ENCODE peak calls at places on chromosome 1, in five cellular contexts. Q is GM23338; E is NCI-H1417; M is midbrain; G is stimulated activated CD8-positive, alpha-beta memory T cell treated with anti-CD3 and anti-CD28 coated beads, Interleukin-4, amount 100 ng/mL, for 1 hour. U is an unnamed sample.

GRCh38 chr1:62384276-62385005 is 52.4 kb upstream of the USP1 start:
- DNase-seq in Q (no peak), E (peak; percentile 18), M (no peak), G (no peak), U (no peak)

GRCh38 chr1:245516178-245516829 is 361.5 kb downstream of the KIF26B start:
- DNase-seq in Q (peak; percentile 30), E (peak; percentile 61), M (no peak), G (no peak), U (no peak)

GRCh38 chr1:245715970-245716369 is 561.2 kb downstream of the KIF26B start:
- DNase-seq in Q (no peak), E (no peak), M (no peak), G (no peak), U (no peak)

GRCh38 chr1:29249170-29249691 is 12.9 kb downstream of the PTPRU start:
- DNase-seq in Q (peak; percentile 97), E (no peak), M (no peak), G (no peak), U (no peak)

GRCh38 chr1:41773144-41773571 is 145.6 kb downstream of the HIVEP3 start:
- DNase-seq in Q (no peak), E (no peak), M (peak; percentile 41), G (no peak), U (no peak)

GRCh38 chr1:110286564-110286963 is 52.6 kb upstream of the RBM15 start:
- DNase-seq in Q (no peak), E (no peak), M (no peak), G (no peak), U (no peak)

GRCh38 chr1:54312874-54313316 is 93.3 kb downstream of the SSBP3 start:
- DNase-seq in Q (peak; percentile 74), E (no peak), M (no peak), G (no peak), U (no peak)

GRCh38 chr1:21537932-21538630 is 28.9 kb downstream of the ALPL start:
- DNase-seq in Q (peak; percentile 52), E (no peak), M (no peak), G (no peak), U (no peak)

GRCh38 chr1:228084325-228084724 is 1.8 kb downstream of the ARF1 start:
- DNase-seq in Q (no peak), E (no peak), M (no peak), G (no peak), U (no peak)

U was measured in naive thymus-derived CD4-positive, alpha-beta T cell.